ENCODE peak calls at places on chromosome 1, in nine cellular contexts. One of them, this sample, is unnamed.

GRCh38 chr1:3052501-3052900 is 16.5 kb upstream of the PRDM16 start:
- DNase-seq in naive B cell: no peak
- DNase-seq in pons: no peak
- DNase-seq in AG09309: no peak
- DNase-seq in bronchial epithelial cell: no peak
- DNase-seq in tibial artery: no peak
- DNase-seq in HFFc6: no peak
- DNase-seq in cardiac fibroblast: no peak
- DNase-seq in stimulated activated CD4-positive, alpha-beta T cell treated with anti-CD3 and anti-CD28 coated beads, Interleukin-2, amount 100 ng/mL, for 48 hours: no peak
- DNase-seq in this sample: no peak

GRCh38 chr1:90718411-90719320 is 1.6 kb upstream of the BARHL2 start:
- DNase-seq in naive B cell: no peak
- DNase-seq in pons: no peak
- DNase-seq in AG09309: no peak
- DNase-seq in bronchial epithelial cell: no peak
- DNase-seq in tibial artery: no peak
- DNase-seq in HFFc6: no peak
- DNase-seq in cardiac fibroblast: peak; percentile 9
- DNase-seq in stimulated activated CD4-positive, alpha-beta T cell treated with anti-CD3 and anti-CD28 coated beads, Interleukin-2, amount 100 ng/mL, for 48 hours: no peak
- DNase-seq in this sample: peak; percentile 32

GRCh38 chr1:167117225-167117624 is 23.4 kb downstream of the STYXL2 start:
- DNase-seq in naive B cell: no peak
- DNase-seq in pons: no peak
- DNase-seq in AG09309: no peak
- DNase-seq in bronchial epithelial cell: no peak
- DNase-seq in tibial artery: no peak
- DNase-seq in HFFc6: no peak
- DNase-seq in cardiac fibroblast: no peak
- DNase-seq in stimulated activated CD4-positive, alpha-beta T cell treated with anti-CD3 and anti-CD28 coated beads, Interleukin-2, amount 100 ng/mL, for 48 hours: no peak
- DNase-seq in this sample: no peak

GRCh38 chr1:117436528-117436927 is 69.3 kb downstream of the MAN1A2 start:
- DNase-seq in naive B cell: no peak
- DNase-seq in pons: peak; percentile 89
- DNase-seq in AG09309: no peak
- DNase-seq in bronchial epithelial cell: no peak
- DNase-seq in tibial artery: no peak
- DNase-seq in HFFc6: no peak
- DNase-seq in cardiac fibroblast: no peak
- DNase-seq in stimulated activated CD4-positive, alpha-beta T cell treated with anti-CD3 and anti-CD28 coated beads, Interleukin-2, amount 100 ng/mL, for 48 hours: no peak
- DNase-seq in this sample: no peak

GRCh38 chr1:193284219-193284618 is 97.8 kb upstream of the B3GALT2 start:
- DNase-seq in naive B cell: no peak
- DNase-seq in pons: no peak
- DNase-seq in AG09309: no peak
- DNase-seq in bronchial epithelial cell: no peak
- DNase-seq in tibial artery: no peak
- DNase-seq in HFFc6: no peak
- DNase-seq in cardiac fibroblast: no peak
- DNase-seq in stimulated activated CD4-positive, alpha-beta T cell treated with anti-CD3 and anti-CD28 coated beads, Interleukin-2, amount 100 ng/mL, for 48 hours: no peak
- DNase-seq in this sample: no peak

GRCh38 chr1:99557556-99558256 is 88.2 kb upstream of the PALMD start:
- DNase-seq in naive B cell: no peak
- DNase-seq in pons: no peak
- DNase-seq in AG09309: peak; percentile 61
- DNase-seq in bronchial epithelial cell: peak; percentile 92
- DNase-seq in tibial artery: no peak
- DNase-seq in HFFc6: peak; percentile 83
- DNase-seq in cardiac fibroblast: peak; percentile 92
- DNase-seq in stimulated activated CD4-positive, alpha-beta T cell treated with anti-CD3 and anti-CD28 coated beads, Interleukin-2, amount 100 ng/mL, for 48 hours: no peak
- DNase-seq in this sample: peak; percentile 38

GRCh38 chr1:3483801-3484444 is 29.5 kb downstream of the ARHGEF16 start:
- DNase-seq in naive B cell: peak; percentile 31
- DNase-seq in pons: no peak
- DNase-seq in AG09309: no peak
- DNase-seq in bronchial epithelial cell: peak; percentile 17
- DNase-seq in tibial artery: no peak
- DNase-seq in HFFc6: no peak
- DNase-seq in cardiac fibroblast: peak; percentile 28
- DNase-seq in stimulated activated CD4-positive, alpha-beta T cell treated with anti-CD3 and anti-CD28 coated beads, Interleukin-2, amount 100 ng/mL, for 48 hours: peak; percentile 54
- DNase-seq in this sample: peak; percentile 62

GRCh38 chr1:226664413-226665101 is 74.5 kb downstream of the ITPKB start:
- DNase-seq in naive B cell: no peak
- DNase-seq in pons: no peak
- DNase-seq in AG09309: peak; percentile 35
- DNase-seq in bronchial epithelial cell: no peak
- DNase-seq in tibial artery: peak; percentile 73
- DNase-seq in HFFc6: peak; percentile 82
- DNase-seq in cardiac fibroblast: peak; percentile 91
- DNase-seq in stimulated activated CD4-positive, alpha-beta T cell treated with anti-CD3 and anti-CD28 coated beads, Interleukin-2, amount 100 ng/mL, for 48 hours: no peak
- DNase-seq in this sample: peak; percentile 88

GRCh38 chr1:192263436-192263835 is 53.4 kb upstream of the RGS21 start:
- DNase-seq in naive B cell: no peak
- DNase-seq in pons: no peak
- DNase-seq in AG09309: peak; percentile 42
- DNase-seq in bronchial epithelial cell: peak; percentile 25
- DNase-seq in tibial artery: no peak
- DNase-seq in HFFc6: peak; percentile 2
- DNase-seq in cardiac fibroblast: peak; percentile 81
- DNase-seq in stimulated activated CD4-positive, alpha-beta T cell treated with anti-CD3 and anti-CD28 coated beads, Interleukin-2, amount 100 ng/mL, for 48 hours: no peak
- DNase-seq in this sample: peak; percentile 73

GRCh38 chr1:117576236-117576635 is 29.6 kb upstream of the TENT5C start:
- DNase-seq in naive B cell: no peak
- DNase-seq in pons: no peak
- DNase-seq in AG09309: no peak
- DNase-seq in bronchial epithelial cell: no peak
- DNase-seq in tibial artery: no peak
- DNase-seq in HFFc6: no peak
- DNase-seq in cardiac fibroblast: no peak
- DNase-seq in stimulated activated CD4-positive, alpha-beta T cell treated with anti-CD3 and anti-CD28 coated beads, Interleukin-2, amount 100 ng/mL, for 48 hours: no peak
- DNase-seq in this sample: no peak

GRCh38 chr1:75310067-75310466 is 175.9 kb downstream of the LHX8 start:
- DNase-seq in naive B cell: no peak
- DNase-seq in pons: no peak
- DNase-seq in AG09309: no peak
- DNase-seq in bronchial epithelial cell: no peak
- DNase-seq in tibial artery: no peak
- DNase-seq in HFFc6: no peak
- DNase-seq in cardiac fibroblast: peak; percentile 28
- DNase-seq in stimulated activated CD4-positive, alpha-beta T cell treated with anti-CD3 and anti-CD28 coated beads, Interleukin-2, amount 100 ng/mL, for 48 hours: no peak
- DNase-seq in this sample: peak; percentile 6

GRCh38 chr1:86018311-86018923 is 138.2 kb downstream of the COL24A1 start:
- DNase-seq in naive B cell: peak; percentile 11
- DNase-seq in pons: peak; percentile 52
- DNase-seq in AG09309: no peak
- DNase-seq in bronchial epithelial cell: peak; percentile 25
- DNase-seq in tibial artery: no peak
- DNase-seq in HFFc6: peak; percentile 6
- DNase-seq in cardiac fibroblast: peak; percentile 51
- DNase-seq in stimulated activated CD4-positive, alpha-beta T cell treated with anti-CD3 and anti-CD28 coated beads, Interleukin-2, amount 100 ng/mL, for 48 hours: no peak
- DNase-seq in this sample: peak; percentile 54

GRCh38 chr1:1361982-1362423 is 3.6 kb upstream of the MXRA8 start:
- DNase-seq in naive B cell: no peak
- DNase-seq in pons: no peak
- DNase-seq in AG09309: no peak
- DNase-seq in bronchial epithelial cell: no peak
- DNase-seq in tibial artery: peak; percentile 65
- DNase-seq in HFFc6: peak; percentile 90
- DNase-seq in cardiac fibroblast: peak; percentile 74
- DNase-seq in stimulated activated CD4-positive, alpha-beta T cell treated with anti-CD3 and anti-CD28 coated beads, Interleukin-2, amount 100 ng/mL, for 48 hours: no peak
- DNase-seq in this sample: peak; percentile 32

GRCh38 chr1:151839457-151840409 is at the start of gene C2CD4D:
- DNase-seq in naive B cell: peak; percentile 42
- DNase-seq in pons: peak; percentile 92
- DNase-seq in AG09309: no peak
- DNase-seq in bronchial epithelial cell: peak; percentile 57
- DNase-seq in tibial artery: peak; percentile 19
- DNase-seq in HFFc6: no peak
- DNase-seq in cardiac fibroblast: no peak
- DNase-seq in stimulated activated CD4-positive, alpha-beta T cell treated with anti-CD3 and anti-CD28 coated beads, Interleukin-2, amount 100 ng/mL, for 48 hours: peak; percentile 60
- DNase-seq in this sample: peak; percentile 36

GRCh38 chr1:101128211-101128727 is 102.7 kb upstream of the DPH5 start:
- DNase-seq in naive B cell: peak; percentile 74
- DNase-seq in pons: no peak
- DNase-seq in AG09309: no peak
- DNase-seq in bronchial epithelial cell: no peak
- DNase-seq in tibial artery: no peak
- DNase-seq in HFFc6: no peak
- DNase-seq in cardiac fibroblast: no peak
- DNase-seq in stimulated activated CD4-positive, alpha-beta T cell treated with anti-CD3 and anti-CD28 coated beads, Interleukin-2, amount 100 ng/mL, for 48 hours: no peak
- DNase-seq in this sample: peak; percentile 47

GRCh38 chr1:184919892-184920291 is 54.4 kb downstream of the NIBAN1 start:
- DNase-seq in naive B cell: no peak
- DNase-seq in pons: no peak
- DNase-seq in AG09309: no peak
- DNase-seq in bronchial epithelial cell: no peak
- DNase-seq in tibial artery: no peak
- DNase-seq in HFFc6: no peak
- DNase-seq in cardiac fibroblast: no peak
- DNase-seq in stimulated activated CD4-positive, alpha-beta T cell treated with anti-CD3 and anti-CD28 coated beads, Interleukin-2, amount 100 ng/mL, for 48 hours: no peak
- DNase-seq in this sample: no peak

GRCh38 chr1:162206749-162207635 is 137.5 kb downstream of the NOS1AP start:
- DNase-seq in naive B cell: no peak
- DNase-seq in pons: no peak
- DNase-seq in AG09309: no peak
- DNase-seq in bronchial epithelial cell: peak; percentile 74
- DNase-seq in tibial artery: no peak
- DNase-seq in HFFc6: no peak
- DNase-seq in cardiac fibroblast: no peak
- DNase-seq in stimulated activated CD4-positive, alpha-beta T cell treated with anti-CD3 and anti-CD28 coated beads, Interleukin-2, amount 100 ng/mL, for 48 hours: no peak
- DNase-seq in this sample: no peak

GRCh38 chr1:59123081-59123675 is 173.7 kb upstream of the FGGY start:
- DNase-seq in naive B cell: no peak
- DNase-seq in pons: no peak
- DNase-seq in AG09309: no peak
- DNase-seq in bronchial epithelial cell: peak; percentile 75
- DNase-seq in tibial artery: no peak
- DNase-seq in HFFc6: peak; percentile 42
- DNase-seq in cardiac fibroblast: no peak
- DNase-seq in stimulated activated CD4-positive, alpha-beta T cell treated with anti-CD3 and anti-CD28 coated beads, Interleukin-2, amount 100 ng/mL, for 48 hours: no peak
- DNase-seq in this sample: no peak

This sample was measured in dermis blood vessel endothelial cell.